ENCODE peak calls at places on chromosome 17, in seven cellular contexts. V, P, K, N, Z, O and B are unnamed samples.

GRCh38 chr17:83031321-83031945 is 48.0 kb upstream of the METRNL start:
- DNase-seq in V (no peak), Z (no peak), K (no peak), P (no peak), N (no peak), O (no peak), B (no peak)

GRCh38 chr17:77363821-77364361 is 223.1 kb downstream of the SEC14L1 start:
- DNase-seq in O (peak), N (peak), K (no peak), Z (peak), P (peak), V (no peak), B (no peak)

GRCh38 chr17:4362141-4362540 is 4.3 kb downstream of the UBE2G1 start:
- DNase-seq in K (no peak), V (no peak), N (no peak), P (no peak), Z (no peak), O (no peak), B (no peak)

GRCh38 chr17:73359987-73360410 is 48.2 kb upstream of the CDC42EP4 start:
- DNase-seq in P (no peak), Z (no peak), V (no peak), O (no peak), K (no peak), N (peak), B (no peak)

GRCh38 chr17:2195729-2196128 is 107.9 kb downstream of the SMG6 start:
- DNase-seq in P (peak), Z (no peak), K (no peak), O (peak), N (no peak), V (no peak), B (no peak)

GRCh38 chr17:82751171-82751570 is 694 bp upstream of the TBCD start:
- DNase-seq in O (no peak), K (no peak), P (no peak), N (no peak), V (no peak), Z (no peak), B (no peak)

GRCh38 chr17:82373731-82374625 is 2.4 kb downstream of the UTS2R start:
- DNase-seq in K (no peak), Z (no peak), O (no peak), N (no peak), P (no peak), V (no peak), B (no peak)

GRCh38 chr17:74433421-74434121 is 1.7 kb downstream of the GPRC5C start:
- DNase-seq in K (no peak), O (peak), V (no peak), P (no peak), Z (no peak), N (no peak), B (no peak)

GRCh38 chr17:75475851-75476250 is 19.4 kb downstream of the TMEM94 start:
- DNase-seq in K (no peak), O (no peak), Z (no peak), N (no peak), V (no peak), P (no peak), B (no peak)

GRCh38 chr17:77728022-77728671 is 230.4 kb upstream of the TNRC6C start:
- DNase-seq in V (peak), K (no peak), N (peak), P (no peak), O (no peak), Z (peak), B (no peak)

GRCh38 chr17:51439395-51440229 is 179.3 kb downstream of the UTP18 start:
- DNase-seq in P (no peak), K (peak), Z (no peak), V (no peak), N (no peak), O (peak), B (no peak)

GRCh38 chr17:2867441-2868424 is 71.5 kb downstream of the RAP1GAP2 start:
- DNase-seq in V (no peak), Z (peak), N (no peak), O (peak), K (peak), P (no peak), B (no peak)